ENCODE peak calls at places on chromosomes 12 and 14, in five cellular contexts. S is HCEC 1CT; W is OCI-LY7; P is stimulated activated CD4-positive, alpha-beta T cell treated with anti-CD3 and anti-CD28 coated beads, Interleukin-2, amount 100 ng/mL, for 48 hours; I is T-helper 1 cell. G is an unnamed sample.
A peak's percentile ranks its signal among the peaks of the same experiment; 100 is the strongest.

GRCh38 chr14:53380041-53380440 is 226.9 kb upstream of the DDHD1 start:
- DNase-seq in S (no peak), W (no peak), P (no peak), I (no peak), G (no peak)

GRCh38 chr12:97912943-97913342 is 450.3 kb downstream of the RMST start:
- DNase-seq in S (no peak), W (no peak), P (no peak), I (no peak), G (no peak)

GRCh38 chr12:94070520-94070919 is 77.9 kb upstream of the PLXNC1 start:
- DNase-seq in S (no peak), W (no peak), P (no peak), I (no peak), G (no peak)

GRCh38 chr12:69534389-69534822 is 50.9 kb upstream of the CCT2 start:
- DNase-seq in S (peak; percentile 99), W (no peak), P (no peak), I (no peak), G (peak; percentile 26)

GRCh38 chr12:126483145-126484068 is 1418.2 kb downstream of the AACS start:
- DNase-seq in S (no peak), W (no peak), P (no peak), I (no peak), G (no peak)

GRCh38 chr14:92613008-92613658 is 99.6 kb downstream of the RIN3 start:
- DNase-seq in S (no peak), W (peak; percentile 63), P (peak; percentile 70), I (peak; percentile 41), G (peak; percentile 54)

GRCh38 chr12:75656650-75657049 is 145.2 kb upstream of the KRR1 start:
- DNase-seq in S (peak; percentile 91), W (no peak), P (no peak), I (no peak), G (no peak)

GRCh38 chr14:93006484-93007128 is 83.7 kb downstream of the CHGA start:
- DNase-seq in S (no peak), W (peak; percentile 62), P (no peak), I (no peak), G (no peak)

GRCh38 chr12:90237841-90238240 is 529.2 kb upstream of the ATP2B1 start:
- DNase-seq in S (no peak), W (no peak), P (no peak), I (no peak), G (no peak)

GRCh38 chr12:28027328-28027727 is 54.8 kb upstream of the PTHLH start:
- DNase-seq in S (no peak), W (no peak), P (no peak), I (no peak), G (no peak)

GRCh38 chr14:68690106-68690960 is 102.5 kb downstream of the ZFP36L1 start:
- DNase-seq in S (peak; percentile 32), W (no peak), P (no peak), I (no peak), G (no peak)

GRCh38 chr12:11695321-11695720 is 45.8 kb downstream of the ETV6 start:
- DNase-seq in S (no peak), W (no peak), P (no peak), I (no peak), G (no peak)

GRCh38 chr12:128531153-128531552 is 264.2 kb downstream of the TMEM132C start:
- DNase-seq in S (no peak), W (peak; percentile 65), P (no peak), I (no peak), G (no peak)

GRCh38 chr12:116540617-116541152 is 18.5 kb upstream of the MAP1LC3B2 start:
- DNase-seq in S (no peak), W (no peak), P (no peak), I (no peak), G (no peak)

GRCh38 chr12:52202361-52203078 is 10.7 kb upstream of the KRT80 start:
- DNase-seq in S (no peak), W (no peak), P (no peak), I (no peak), G (no peak)

GRCh38 chr14:101599234-101599885 is 38.1 kb downstream of the DIO3 start:
- DNase-seq in S (no peak), W (no peak), P (no peak), I (no peak), G (no peak)

GRCh38 chr12:9848899-9849298 is 20.3 kb downstream of the CLEC2B start:
- DNase-seq in S (no peak), W (no peak), P (no peak), I (no peak), G (no peak)

GRCh38 chr12:109919466-109919865 is 19.4 kb downstream of the TCHP start:
- DNase-seq in S (no peak), W (no peak), P (no peak), I (no peak), G (no peak)

GRCh38 chr12:47838286-47838931 is 18.7 kb upstream of the HDAC7 start:
- DNase-seq in S (peak; percentile 30), W (peak; percentile 67), P (no peak), I (no peak), G (peak; percentile 45)

G was measured in neural crest cell.